ENCODE peak calls at places on chromosomes 12 and 14, in seven cellular contexts. K, U, E, Q, T, D and G are unnamed samples.

GRCh38 chr12:132559652-132560420 is 50.5 kb downstream of the LRCOL1 start:
- DNase-seq in D (no peak), E (peak), K (peak), U (peak), Q (peak), T (peak), G (no peak)

GRCh38 chr14:65095633-65096205 is 6.6 kb downstream of the MAX start:
- DNase-seq in U (peak), K (no peak), T (no peak), Q (no peak), E (peak), D (no peak), G (no peak)

GRCh38 chr12:93127582-93128331 is 198.7 kb upstream of the EEA1 start:
- DNase-seq in U (peak), K (peak), T (peak), D (no peak), Q (peak), E (peak), G (peak)

GRCh38 chr14:94355191-94355794 is 32.2 kb upstream of the SERPINA6 start:
- DNase-seq in T (peak), U (peak), E (no peak), D (peak), Q (peak), K (peak), G (peak)

GRCh38 chr14:41604793-41605534 is 1.7 kb upstream of the LRFN5 start:
- DNase-seq in Q (no peak), T (peak), D (peak), U (peak), K (peak), E (peak), G (no peak)

GRCh38 chr14:102966256-102966655 is 43.8 kb downstream of the AMN start:
- DNase-seq in E (no peak), U (no peak), Q (no peak), D (no peak), K (no peak), T (no peak), G (no peak)

GRCh38 chr14:38887696-38888095 is 215.3 kb downstream of the SEC23A start:
- DNase-seq in K (no peak), T (no peak), D (no peak), U (no peak), Q (no peak), E (no peak), G (no peak)

GRCh38 chr12:105942316-105942715 is 196.4 kb downstream of the NUAK1 start:
- DNase-seq in Q (no peak), D (no peak), T (no peak), E (no peak), U (no peak), K (no peak), G (no peak)

GRCh38 chr12:2416158-2416557 is 363.4 kb downstream of the CACNA1C start:
- DNase-seq in Q (no peak), U (no peak), E (no peak), K (no peak), D (no peak), T (no peak), G (no peak)

GRCh38 chr12:70353780-70354640 is 12.1 kb upstream of the KCNMB4 start:
- DNase-seq in T (no peak), D (no peak), E (no peak), U (no peak), Q (no peak), K (no peak), G (no peak)

GRCh38 chr12:11757531-11757930 is 108.1 kb downstream of the ETV6 start:
- DNase-seq in U (no peak), E (no peak), T (no peak), D (no peak), Q (no peak), K (no peak), G (no peak)
- H3K4me2 ChIP-seq in U (no peak), E (no peak), T (no peak), D (no peak), Q (no peak), K (no peak), G (no peak)

GRCh38 chr12:53300187-53300586 is 692 bp downstream of the MYG1 start:
- DNase-seq in U (peak), T (peak), Q (no peak), K (no peak), E (peak), D (no peak), G (no peak)

GRCh38 chr12:53306826-53307225 is 7.3 kb downstream of the MYG1 start:
- DNase-seq in T (no peak), Q (no peak), E (no peak), K (no peak), D (no peak), U (no peak), G (no peak)

GRCh38 chr12:53299454-53300180 is at the start of gene MYG1:
- DNase-seq in Q (peak), U (peak), T (peak), E (peak), K (peak), D (peak), G (peak)

GRCh38 chr12:53299101-53299453 is 418 bp upstream of the MYG1 start:
- DNase-seq in E (peak), Q (no peak), U (peak), D (no peak), K (no peak), T (peak), G (peak)

GRCh38 chr12:53302903-53303302 is 3.4 kb downstream of the MYG1 start:
- DNase-seq in T (no peak), E (no peak), Q (no peak), K (no peak), U (no peak), D (no peak), G (no peak)
- H3K23ac ChIP-seq in T (no peak), E (no peak), Q (no peak), K (no peak), U (no peak), D (no peak), G (no peak)

DNA sequence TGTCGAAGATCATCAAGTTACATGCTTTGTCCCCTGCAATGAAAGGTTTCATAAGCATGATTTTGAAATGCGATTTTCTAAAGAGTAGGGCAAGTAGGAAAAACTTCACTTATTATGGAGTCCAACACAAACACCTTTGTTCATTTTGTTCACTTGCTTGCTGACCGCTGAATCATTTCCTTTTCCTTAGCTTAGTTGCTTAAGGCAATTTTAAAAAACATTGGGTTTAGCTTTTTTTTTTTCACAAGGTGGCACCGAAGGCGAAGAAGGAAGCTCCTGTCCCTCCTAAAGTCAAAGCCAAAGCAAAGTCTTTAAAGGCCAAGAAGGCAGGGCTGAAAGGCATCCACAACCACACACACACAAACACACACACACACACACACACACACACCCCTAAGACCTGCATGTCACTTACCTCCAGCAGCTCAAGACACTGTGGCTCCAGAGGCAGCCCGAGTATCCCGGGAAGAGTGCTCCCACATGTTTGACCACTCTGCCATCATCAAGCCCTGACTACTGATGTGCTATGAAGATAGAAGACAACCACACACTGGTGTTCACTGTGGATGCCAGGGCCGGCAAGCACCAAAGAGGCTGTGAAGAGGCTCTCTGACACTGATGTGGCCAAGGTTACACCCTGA is 11.4 kb downstream of the MANSC1 start:
- DNase-seq in K (no peak), Q (no peak), D (no peak), T (no peak), E (no peak), U (peak), G (no peak)
- H3K4me2 ChIP-seq in K (no peak), Q (no peak), D (no peak), T (no peak), E (no peak), U (no peak), G (no peak)

DNA sequence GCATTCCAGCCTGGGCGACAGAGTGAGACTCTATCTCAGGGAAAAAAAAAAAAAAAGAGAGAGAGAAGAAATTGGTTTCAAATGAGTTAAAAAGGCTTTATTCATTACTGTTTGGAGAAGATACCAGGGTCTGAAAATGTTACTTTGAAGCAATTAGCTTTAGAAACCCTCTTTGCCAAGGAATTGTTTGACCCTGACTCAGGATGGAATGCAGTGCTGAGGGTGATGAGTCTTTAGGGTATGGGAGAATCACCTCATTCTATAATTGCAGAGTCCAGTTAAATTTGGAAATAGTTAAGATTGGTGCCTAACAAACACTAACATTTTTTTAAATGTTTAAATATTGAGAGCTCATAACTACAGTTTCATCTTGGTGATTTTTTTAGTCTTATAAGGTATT is 13.3 kb downstream of the RAP1B start:
- DNase-seq in E (peak), K (no peak), U (peak), Q (no peak), D (no peak), T (peak), G (peak)
- H3K23ac ChIP-seq in E (no peak), K (no peak), U (no peak), Q (no peak), D (no peak), T (no peak), G (no peak)

GRCh38 chr12:27672654-27673053 is 23.6 kb upstream of the REP15 start:
- DNase-seq in U (no peak), T (no peak), K (no peak), D (no peak), E (no peak), Q (no peak), G (no peak)

GRCh38 chr12:27667540-27667939 is 28.7 kb upstream of the REP15 start:
- DNase-seq in D (no peak), K (no peak), Q (no peak), U (peak), T (no peak), E (peak), G (no peak)

GRCh38 chr12:27671865-27672264 is 24.4 kb upstream of the REP15 start:
- DNase-seq in U (no peak), K (no peak), T (no peak), E (no peak), Q (no peak), D (no peak), G (no peak)

GRCh38 chr12:27674989-27675388 is 21.3 kb upstream of the REP15 start:
- DNase-seq in T (no peak), E (no peak), Q (no peak), U (no peak), D (no peak), K (no peak), G (no peak)

DNA sequence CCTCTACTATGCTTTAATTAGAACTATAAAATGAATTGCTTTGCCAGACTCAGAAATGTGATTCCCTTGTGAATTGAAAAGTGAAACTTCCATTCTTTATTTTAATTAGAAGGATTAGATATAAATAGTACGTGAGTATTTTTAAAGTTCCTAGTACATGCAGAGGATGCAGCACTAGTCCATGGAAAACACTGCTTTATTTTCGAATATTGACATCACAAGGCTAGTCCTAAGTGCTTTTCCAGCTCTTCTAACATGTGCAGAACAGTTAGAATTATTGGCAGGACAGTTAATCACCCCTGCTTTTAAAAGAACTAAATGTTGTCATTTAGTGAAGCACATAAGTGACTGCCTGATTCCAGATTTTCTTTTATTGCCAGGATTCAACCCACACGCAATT is 23.0 kb upstream of the REP15 start:
- DNase-seq in E (no peak), U (no peak), K (no peak), Q (no peak), T (no peak), D (no peak), G (no peak)
- H3K4me2 ChIP-seq in E (no peak), U (no peak), K (no peak), Q (no peak), T (no peak), D (no peak), G (no peak)

GRCh38 chr12:101838628-101839323 is 8.0 kb upstream of the GNPTAB start:
- DNase-seq in D (no peak), K (no peak), U (no peak), T (no peak), E (no peak), Q (no peak), G (peak)

GRCh38 chr12:101845312-101845711 is 14.6 kb upstream of the GNPTAB start:
- DNase-seq in Q (no peak), U (peak), T (no peak), E (no peak), D (no peak), K (no peak), G (no peak)

GRCh38 chr12:101841069-101841468 is 10.3 kb upstream of the GNPTAB start:
- DNase-seq in U (no peak), T (no peak), K (no peak), D (no peak), E (no peak), Q (no peak), G (no peak)

GRCh38 chr12:101839324-101840283 is 8.8 kb upstream of the GNPTAB start:
- DNase-seq in D (peak), Q (peak), T (peak), E (peak), U (peak), K (peak), G (peak)
- H3K23ac ChIP-seq in D (no peak), Q (no peak), T (no peak), E (no peak), U (no peak), K (no peak), G (no peak)

GRCh38 chr12:47886471-47887240 is 18.1 kb downstream of the VDR start:
- DNase-seq in E (no peak), Q (no peak), T (no peak), D (no peak), U (peak), K (no peak), G (no peak)

GRCh38 chr12:47883663-47884195 is 21.1 kb downstream of the VDR start:
- DNase-seq in U (no peak), K (no peak), T (no peak), Q (no peak), E (no peak), D (no peak), G (no peak)

GRCh38 chr12:47885012-47885501 is 19.7 kb downstream of the VDR start:
- DNase-seq in E (no peak), D (no peak), Q (no peak), U (no peak), T (no peak), K (no peak), G (no peak)

GRCh38 chr12:47884501-47884900 is 20.3 kb downstream of the VDR start:
- DNase-seq in K (no peak), D (no peak), E (no peak), T (no peak), Q (no peak), U (no peak), G (no peak)

DNA sequence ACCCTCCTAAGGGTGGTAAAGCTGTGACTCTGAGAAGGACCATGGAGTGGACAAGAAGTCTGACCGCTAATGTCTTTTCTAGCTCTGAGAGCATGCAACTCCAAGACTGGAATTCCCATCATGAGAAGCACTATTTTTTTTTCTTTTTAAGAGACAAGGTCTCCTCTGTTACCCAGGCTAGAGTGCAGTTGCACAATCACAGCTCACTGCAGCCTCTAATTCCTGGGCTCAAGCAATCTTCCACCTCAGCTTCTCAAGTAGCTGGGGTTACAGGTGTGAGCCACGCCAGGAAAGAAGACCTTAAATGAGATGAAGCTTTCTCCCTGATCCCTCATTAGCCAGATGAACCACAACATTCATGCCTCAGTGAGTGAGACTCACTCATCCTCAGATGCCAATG is 19.2 kb downstream of the VDR start:
- DNase-seq in D (no peak), E (no peak), K (no peak), Q (no peak), T (no peak), U (no peak), G (no peak)
- H3K4me2 ChIP-seq in D (no peak), E (no peak), K (no peak), Q (no peak), T (no peak), U (no peak), G (no peak)